ENCODE peak calls at places on chromosomes 12 and 14, in nine cellular contexts. One of them, this sample, is unnamed.
A peak's percentile ranks its signal among the peaks of the same experiment; 100 is the strongest.

GRCh38 chr14:103104654-103105511 is 10.4 kb downstream of the EXOC3L4 start:
- DNase-seq in GM04503: no peak
- DNase-seq in foreskin fibroblast: no peak
- DNase-seq in IMR-90: peak; percentile 50
- DNase-seq in H9: peak; percentile 81
- DNase-seq in T-helper 1 cell: peak; percentile 67
- DNase-seq in AG09319: no peak
- DNase-seq in choroid plexus epithelial cell: peak; percentile 66
- DNase-seq in NCI-H1694 treated with DMSO at 0.1 percent for 48 hours: peak; percentile 79
- DNase-seq in this sample: no peak

GRCh38 chr12:24997970-24998582 is 49.2 kb upstream of the BCAT1 start:
- DNase-seq in IMR-90: peak; percentile 91
- DNase-seq in T-helper 1 cell: no peak
- DNase-seq in AG09319: peak; percentile 45
- DNase-seq in foreskin fibroblast: peak; percentile 68
- DNase-seq in GM04503: peak; percentile 8
- DNase-seq in choroid plexus epithelial cell: peak; percentile 89
- DNase-seq in NCI-H1694 treated with DMSO at 0.1 percent for 48 hours: peak; percentile 89
- DNase-seq in H9: no peak
- DNase-seq in this sample: no peak

GRCh38 chr14:23695220-23695999 is 59.2 kb downstream of the DHRS2 start:
- DNase-seq in choroid plexus epithelial cell: no peak
- DNase-seq in H9: peak; percentile 45
- DNase-seq in GM04503: no peak
- DNase-seq in foreskin fibroblast: no peak
- DNase-seq in IMR-90: no peak
- DNase-seq in NCI-H1694 treated with DMSO at 0.1 percent for 48 hours: no peak
- DNase-seq in AG09319: no peak
- DNase-seq in T-helper 1 cell: no peak
- DNase-seq in this sample: no peak

GRCh38 chr12:53999596-54000104 is 311 bp upstream of the HOXC9 start:
- DNase-seq in NCI-H1694 treated with DMSO at 0.1 percent for 48 hours: peak; percentile 10
- DNase-seq in AG09319: no peak
- DNase-seq in choroid plexus epithelial cell: no peak
- DNase-seq in H9: no peak
- DNase-seq in T-helper 1 cell: no peak
- DNase-seq in foreskin fibroblast: peak; percentile 82
- DNase-seq in GM04503: no peak
- DNase-seq in IMR-90: peak; percentile 31
- DNase-seq in this sample: no peak

GRCh38 chr12:12724421-12725085 is 7.4 kb downstream of the CDKN1B start:
- DNase-seq in foreskin fibroblast: no peak
- DNase-seq in AG09319: no peak
- DNase-seq in H9: no peak
- DNase-seq in T-helper 1 cell: no peak
- DNase-seq in NCI-H1694 treated with DMSO at 0.1 percent for 48 hours: no peak
- DNase-seq in GM04503: no peak
- DNase-seq in choroid plexus epithelial cell: peak; percentile 26
- DNase-seq in IMR-90: no peak
- DNase-seq in this sample: no peak

GRCh38 chr14:94907626-94908261 is 137.8 kb upstream of the GSC start:
- DNase-seq in AG09319: peak; percentile 63
- DNase-seq in GM04503: no peak
- DNase-seq in foreskin fibroblast: no peak
- DNase-seq in choroid plexus epithelial cell: peak; percentile 21
- DNase-seq in H9: no peak
- DNase-seq in NCI-H1694 treated with DMSO at 0.1 percent for 48 hours: no peak
- DNase-seq in T-helper 1 cell: no peak
- DNase-seq in IMR-90: no peak
- DNase-seq in this sample: no peak

GRCh38 chr14:57512221-57512620 is 18.6 kb upstream of the CCDC198 start:
- DNase-seq in T-helper 1 cell: no peak
- DNase-seq in NCI-H1694 treated with DMSO at 0.1 percent for 48 hours: peak; percentile 83
- DNase-seq in choroid plexus epithelial cell: no peak
- DNase-seq in AG09319: no peak
- DNase-seq in foreskin fibroblast: no peak
- DNase-seq in H9: no peak
- DNase-seq in IMR-90: no peak
- DNase-seq in GM04503: no peak
- DNase-seq in this sample: no peak

GRCh38 chr12:93256258-93256969 is 121.3 kb upstream of the NUDT4 start:
- DNase-seq in T-helper 1 cell: no peak
- DNase-seq in AG09319: no peak
- DNase-seq in NCI-H1694 treated with DMSO at 0.1 percent for 48 hours: no peak
- DNase-seq in choroid plexus epithelial cell: no peak
- DNase-seq in H9: no peak
- DNase-seq in GM04503: no peak
- DNase-seq in IMR-90: no peak
- DNase-seq in foreskin fibroblast: no peak
- DNase-seq in this sample: no peak

GRCh38 chr12:27984275-27984674 is 11.7 kb upstream of the PTHLH start:
- DNase-seq in T-helper 1 cell: no peak
- DNase-seq in NCI-H1694 treated with DMSO at 0.1 percent for 48 hours: no peak
- DNase-seq in IMR-90: peak; percentile 88
- DNase-seq in foreskin fibroblast: no peak
- DNase-seq in AG09319: no peak
- DNase-seq in choroid plexus epithelial cell: peak; percentile 77
- DNase-seq in GM04503: peak; percentile 73
- DNase-seq in H9: no peak
- DNase-seq in this sample: no peak

GRCh38 chr12:114690267-114691135 is 6.5 kb upstream of the TBX3 start:
- DNase-seq in NCI-H1694 treated with DMSO at 0.1 percent for 48 hours: no peak
- DNase-seq in foreskin fibroblast: no peak
- DNase-seq in IMR-90: no peak
- DNase-seq in AG09319: no peak
- DNase-seq in choroid plexus epithelial cell: no peak
- DNase-seq in T-helper 1 cell: no peak
- DNase-seq in GM04503: no peak
- DNase-seq in H9: no peak
- DNase-seq in this sample: no peak

GRCh38 chr12:88681271-88681670 is 101.0 kb upstream of the KITLG start:
- DNase-seq in choroid plexus epithelial cell: no peak
- DNase-seq in GM04503: no peak
- DNase-seq in NCI-H1694 treated with DMSO at 0.1 percent for 48 hours: no peak
- DNase-seq in AG09319: no peak
- DNase-seq in H9: no peak
- DNase-seq in T-helper 1 cell: no peak
- DNase-seq in foreskin fibroblast: no peak
- DNase-seq in IMR-90: no peak
- DNase-seq in this sample: no peak

GRCh38 chr12:131872154-131873046 is 22.0 kb upstream of the ULK1 start:
- DNase-seq in choroid plexus epithelial cell: peak; percentile 72
- DNase-seq in T-helper 1 cell: no peak
- DNase-seq in GM04503: peak; percentile 75
- DNase-seq in H9: no peak
- DNase-seq in NCI-H1694 treated with DMSO at 0.1 percent for 48 hours: no peak
- DNase-seq in AG09319: no peak
- DNase-seq in IMR-90: peak; percentile 84
- DNase-seq in foreskin fibroblast: peak; percentile 95
- DNase-seq in this sample: peak; percentile 85

GRCh38 chr12:25959069-25959961 is 833 bp downstream of the RASSF8 start:
- DNase-seq in foreskin fibroblast: peak; percentile 82
- DNase-seq in NCI-H1694 treated with DMSO at 0.1 percent for 48 hours: no peak
- DNase-seq in GM04503: peak; percentile 74
- DNase-seq in choroid plexus epithelial cell: peak; percentile 92
- DNase-seq in T-helper 1 cell: no peak
- DNase-seq in AG09319: peak; percentile 81
- DNase-seq in IMR-90: peak; percentile 85
- DNase-seq in H9: peak; percentile 59
- DNase-seq in this sample: peak; percentile 71

GRCh38 chr14:90698379-90698869 is 117.8 kb downstream of the TTC7B start:
- DNase-seq in GM04503: peak; percentile 33
- DNase-seq in choroid plexus epithelial cell: peak; percentile 71
- DNase-seq in T-helper 1 cell: no peak
- DNase-seq in IMR-90: peak; percentile 58
- DNase-seq in NCI-H1694 treated with DMSO at 0.1 percent for 48 hours: peak; percentile 95
- DNase-seq in H9: no peak
- DNase-seq in AG09319: no peak
- DNase-seq in foreskin fibroblast: peak; percentile 35
- DNase-seq in this sample: peak; percentile 33

GRCh38 chr12:49706351-49707126 is 666 bp downstream of the FMNL3 start:
- DNase-seq in foreskin fibroblast: peak; percentile 24
- DNase-seq in choroid plexus epithelial cell: peak; percentile 61
- DNase-seq in NCI-H1694 treated with DMSO at 0.1 percent for 48 hours: no peak
- DNase-seq in T-helper 1 cell: no peak
- DNase-seq in GM04503: no peak
- DNase-seq in AG09319: no peak
- DNase-seq in IMR-90: peak; percentile 47
- DNase-seq in H9: peak; percentile 62
- DNase-seq in this sample: no peak

GRCh38 chr12:108722463-108722862 is 8.9 kb downstream of the CORO1C start:
- DNase-seq in T-helper 1 cell: no peak
- DNase-seq in GM04503: no peak
- DNase-seq in choroid plexus epithelial cell: no peak
- DNase-seq in NCI-H1694 treated with DMSO at 0.1 percent for 48 hours: no peak
- DNase-seq in AG09319: no peak
- DNase-seq in H9: no peak
- DNase-seq in IMR-90: no peak
- DNase-seq in foreskin fibroblast: no peak
- DNase-seq in this sample: no peak

GRCh38 chr14:101781240-101782061 is 19.9 kb downstream of the PPP2R5C start:
- DNase-seq in choroid plexus epithelial cell: no peak
- DNase-seq in H9: no peak
- DNase-seq in foreskin fibroblast: no peak
- DNase-seq in AG09319: no peak
- DNase-seq in IMR-90: no peak
- DNase-seq in NCI-H1694 treated with DMSO at 0.1 percent for 48 hours: no peak
- DNase-seq in GM04503: no peak
- DNase-seq in T-helper 1 cell: peak; percentile 12
- DNase-seq in this sample: no peak

GRCh38 chr12:59972941-59973340 is 377.1 kb downstream of the SLC16A7 start:
- DNase-seq in NCI-H1694 treated with DMSO at 0.1 percent for 48 hours: no peak
- DNase-seq in H9: no peak
- DNase-seq in choroid plexus epithelial cell: peak; percentile 52
- DNase-seq in IMR-90: peak; percentile 88
- DNase-seq in foreskin fibroblast: peak; percentile 84
- DNase-seq in T-helper 1 cell: no peak
- DNase-seq in GM04503: peak; percentile 56
- DNase-seq in AG09319: peak; percentile 44
- DNase-seq in this sample: peak; percentile 61

GRCh38 chr12:131229426-131230339 is 276.0 kb downstream of the ADGRD1 start:
- DNase-seq in GM04503: no peak
- DNase-seq in H9: peak; percentile 87
- DNase-seq in T-helper 1 cell: no peak
- DNase-seq in choroid plexus epithelial cell: no peak
- DNase-seq in IMR-90: no peak
- DNase-seq in foreskin fibroblast: no peak
- DNase-seq in NCI-H1694 treated with DMSO at 0.1 percent for 48 hours: no peak
- DNase-seq in AG09319: no peak
- DNase-seq in this sample: no peak

GRCh38 chr14:53634793-53635192 is 321.8 kb downstream of the BMP4 start:
- DNase-seq in T-helper 1 cell: no peak
- DNase-seq in H9: no peak
- DNase-seq in choroid plexus epithelial cell: no peak
- DNase-seq in foreskin fibroblast: no peak
- DNase-seq in GM04503: no peak
- DNase-seq in NCI-H1694 treated with DMSO at 0.1 percent for 48 hours: no peak
- DNase-seq in IMR-90: no peak
- DNase-seq in AG09319: no peak
- DNase-seq in this sample: no peak

GRCh38 chr14:42628591-42628990 is 1021.9 kb downstream of the LRFN5 start:
- DNase-seq in H9: no peak
- DNase-seq in GM04503: no peak
- DNase-seq in IMR-90: no peak
- DNase-seq in choroid plexus epithelial cell: no peak
- DNase-seq in NCI-H1694 treated with DMSO at 0.1 percent for 48 hours: no peak
- DNase-seq in AG09319: no peak
- DNase-seq in foreskin fibroblast: no peak
- DNase-seq in T-helper 1 cell: no peak
- DNase-seq in this sample: no peak

This sample was measured in GM04504.